ENCODE peak calls at places on chromosome 1, in six cellular contexts. D is EH; T is NT2/D1; M is stimulated activated CD4-positive, alpha-beta T cell treated with anti-CD3 and anti-CD28 coated beads, TNF-alpha, amount 100 ng/mL, for 1 hour; I is NCI-H1417; H is fibroblast of the conjunctiva. C is an unnamed sample.
A peak's percentile ranks its signal among the peaks of the same experiment; 100 is the strongest.

GRCh38 chr1:243273945-243274344 is 18.1 kb downstream of the SDCCAG8 start:
- DNase-seq in D (no peak), T (no peak), M (no peak), I (no peak), H (no peak), C (no peak)

GRCh38 chr1:12472798-12473551 is 145.0 kb downstream of the DHRS3 start:
- DNase-seq in D (no peak), T (no peak), M (peak; percentile 45), I (no peak), H (no peak), C (no peak)

GRCh38 chr1:56526571-56527174 is 52.7 kb downstream of the PLPP3 start:
- DNase-seq in D (peak; percentile 14), T (no peak), M (no peak), I (no peak), H (no peak), C (no peak)

GRCh38 chr1:111062624-111063023 is 77.3 kb downstream of the DRAM2 start:
- DNase-seq in D (no peak), T (no peak), M (no peak), I (no peak), H (no peak), C (no peak)

GRCh38 chr1:31707711-31708110 is 3.9 kb upstream of the COL16A1 start:
- DNase-seq in D (peak; percentile 80), T (no peak), M (no peak), I (no peak), H (no peak), C (no peak)

GRCh38 chr1:152580433-152580832 is at the start of gene LCE3D:
- DNase-seq in D (no peak), T (no peak), M (no peak), I (no peak), H (no peak), C (no peak)

GRCh38 chr1:164608651-164609057 is 49.7 kb downstream of the PBX1 start:
- DNase-seq in D (peak; percentile 71), T (no peak), M (no peak), I (no peak), H (no peak), C (no peak)

GRCh38 chr1:172360511-172360910 is 60.0 kb upstream of the C1orf105 start:
- DNase-seq in D (no peak), T (peak; percentile 91), M (no peak), I (peak; percentile 14), H (no peak), C (peak; percentile 70)

GRCh38 chr1:1778827-1779675 is 781 bp upstream of the NADK start:
- DNase-seq in D (peak; percentile 35), T (peak; percentile 44), M (peak; percentile 45), I (peak; percentile 70), H (no peak), C (no peak)

GRCh38 chr1:37237948-37238347 is 203.6 kb upstream of the GRIK3 start:
- DNase-seq in D (no peak), T (no peak), M (no peak), I (no peak), H (no peak), C (no peak)